ENCODE peak calls at places on chromosomes 12 and 14, in seven cellular contexts. One of them, this sample, is unnamed.

GRCh38 chr12:111788178-111788654 is 21.5 kb downstream of the ALDH2 start:
- DNase-seq in GM04503: no peak
- DNase-seq in COR-L47: no peak
- DNase-seq in choroid plexus epithelial cell: peak
- DNase-seq in iris pigment epithelial cell: no peak
- DNase-seq in activated T-cell treated with anti-CD3 and anti-CD28 coated beads for 4 hours: no peak
- DNase-seq in activated effector memory CD4-positive, alpha-beta T cell treated with Interleukin-2 at 50 U/mL for 16 hours: no peak
- DNase-seq in this sample: peak

GRCh38 chr14:58777541-58777979 is 139.8 kb downstream of the DACT1 start:
- DNase-seq in activated T-cell treated with anti-CD3 and anti-CD28 coated beads for 4 hours: no peak
- DNase-seq in COR-L47: no peak
- DNase-seq in iris pigment epithelial cell: peak
- DNase-seq in choroid plexus epithelial cell: peak
- DNase-seq in activated effector memory CD4-positive, alpha-beta T cell treated with Interleukin-2 at 50 U/mL for 16 hours: no peak
- DNase-seq in GM04503: no peak
- DNase-seq in this sample: no peak

GRCh38 chr12:116698131-116698495 is 39.8 kb downstream of the SPRING1 start:
- DNase-seq in COR-L47: peak
- DNase-seq in GM04503: no peak
- DNase-seq in choroid plexus epithelial cell: no peak
- DNase-seq in activated effector memory CD4-positive, alpha-beta T cell treated with Interleukin-2 at 50 U/mL for 16 hours: no peak
- DNase-seq in iris pigment epithelial cell: no peak
- DNase-seq in activated T-cell treated with anti-CD3 and anti-CD28 coated beads for 4 hours: no peak
- DNase-seq in this sample: no peak

GRCh38 chr12:96434107-96434506 is 33.9 kb upstream of the CDK17 start:
- DNase-seq in choroid plexus epithelial cell: peak
- DNase-seq in activated T-cell treated with anti-CD3 and anti-CD28 coated beads for 4 hours: peak
- DNase-seq in activated effector memory CD4-positive, alpha-beta T cell treated with Interleukin-2 at 50 U/mL for 16 hours: peak
- DNase-seq in COR-L47: no peak
- DNase-seq in GM04503: peak
- DNase-seq in iris pigment epithelial cell: peak
- DNase-seq in this sample: peak

GRCh38 chr14:51922624-51923023 is 62.2 kb downstream of the GNG2 start:
- DNase-seq in activated T-cell treated with anti-CD3 and anti-CD28 coated beads for 4 hours: no peak
- DNase-seq in activated effector memory CD4-positive, alpha-beta T cell treated with Interleukin-2 at 50 U/mL for 16 hours: no peak
- DNase-seq in COR-L47: no peak
- DNase-seq in GM04503: no peak
- DNase-seq in iris pigment epithelial cell: peak
- DNase-seq in choroid plexus epithelial cell: peak
- DNase-seq in this sample: no peak

GRCh38 chr12:1799882-1800645 is 20.3 kb upstream of the LRTM2 start:
- DNase-seq in COR-L47: no peak
- DNase-seq in activated T-cell treated with anti-CD3 and anti-CD28 coated beads for 4 hours: no peak
- DNase-seq in activated effector memory CD4-positive, alpha-beta T cell treated with Interleukin-2 at 50 U/mL for 16 hours: no peak
- DNase-seq in iris pigment epithelial cell: no peak
- DNase-seq in choroid plexus epithelial cell: no peak
- DNase-seq in GM04503: no peak
- DNase-seq in this sample: no peak

GRCh38 chr12:85698937-85699336 is 137.3 kb downstream of the RASSF9 start:
- DNase-seq in COR-L47: no peak
- DNase-seq in GM04503: no peak
- DNase-seq in choroid plexus epithelial cell: no peak
- DNase-seq in iris pigment epithelial cell: no peak
- DNase-seq in activated effector memory CD4-positive, alpha-beta T cell treated with Interleukin-2 at 50 U/mL for 16 hours: no peak
- DNase-seq in activated T-cell treated with anti-CD3 and anti-CD28 coated beads for 4 hours: no peak
- DNase-seq in this sample: no peak

GRCh38 chr12:58268080-58268479 is 326.7 kb downstream of the ATP23 start:
- DNase-seq in GM04503: no peak
- DNase-seq in iris pigment epithelial cell: peak
- DNase-seq in activated T-cell treated with anti-CD3 and anti-CD28 coated beads for 4 hours: no peak
- DNase-seq in COR-L47: no peak
- DNase-seq in activated effector memory CD4-positive, alpha-beta T cell treated with Interleukin-2 at 50 U/mL for 16 hours: no peak
- DNase-seq in choroid plexus epithelial cell: peak
- DNase-seq in this sample: no peak